ENCODE peak calls at places on chromosomes 1 and 21, in four cellular contexts. One of them, this sample, is unnamed. For H3K9me1, the result is how much of the 10 kb centered on the place peaks cover.

GRCh38 chr1:9628541-9629444 is 22.7 kb upstream of the PIK3CD start:
- DNase-seq in endothelial cell of umbilical vein: no peak
- DNase-seq in IMR-90: no peak
- DNase-seq in K562: no peak
- DNase-seq in this sample: no peak

GRCh38 chr1:162922196-162922595 is 61.2 kb upstream of the CCDC190 start:
- DNase-seq in IMR-90: no peak
- DNase-seq in endothelial cell of umbilical vein: peak
- DNase-seq in K562: no peak
- DNase-seq in this sample: no peak

GRCh38 chr21:42490735-42491134 is 5.3 kb downstream of the RSPH1 start:
- DNase-seq in IMR-90: no peak
- DNase-seq in endothelial cell of umbilical vein: no peak
- DNase-seq in K562: no peak
- DNase-seq in this sample: no peak

GRCh38 chr1:41813755-41814694 is 104.7 kb downstream of the HIVEP3 start:
- DNase-seq in IMR-90: no peak
- DNase-seq in K562: no peak
- DNase-seq in endothelial cell of umbilical vein: no peak
- DNase-seq in this sample: no peak

GRCh38 chr1:26302733-26303405 is 3.6 kb downstream of the UBXN11 start:
- DNase-seq in K562: no peak
- DNase-seq in IMR-90: peak
- DNase-seq in endothelial cell of umbilical vein: no peak
- DNase-seq in this sample: no peak

GRCh38 chr1:214123061-214123784 is 135.4 kb downstream of the PROX1 start:
- DNase-seq in K562: peak
- DNase-seq in endothelial cell of umbilical vein: peak
- DNase-seq in IMR-90: peak
- DNase-seq in this sample: no peak

GRCh38 chr1:50705699-50706098 is 254.4 kb downstream of the FAF1 start:
- DNase-seq in endothelial cell of umbilical vein: no peak
- DNase-seq in K562: no peak
- DNase-seq in IMR-90: no peak
- DNase-seq in this sample: peak

GRCh38 chr1:66563094-66563800 is 29.3 kb downstream of the SGIP1 start:
- DNase-seq in endothelial cell of umbilical vein: peak
- DNase-seq in IMR-90: peak
- DNase-seq in K562: no peak
- DNase-seq in this sample: no peak

GRCh38 chr1:174988986-174989385 is 10.8 kb upstream of the CACYBP start:
- DNase-seq in IMR-90: no peak
- DNase-seq in endothelial cell of umbilical vein: no peak
- DNase-seq in K562: no peak
- DNase-seq in this sample: no peak

GRCh38 chr21:28294046-28294445 is 698.6 kb downstream of the LTN1 start:
- DNase-seq in IMR-90: peak
- DNase-seq in endothelial cell of umbilical vein: peak
- DNase-seq in K562: no peak
- DNase-seq in this sample: no peak

GRCh38 chr21:39633770-39634181 is 21.0 kb downstream of the B3GALT5 start:
- DNase-seq in endothelial cell of umbilical vein: no peak
- DNase-seq in K562: no peak
- DNase-seq in IMR-90: peak
- DNase-seq in this sample: no peak

GRCh38 chr1:24905979-24906720 is 23.9 kb downstream of the RUNX3 start:
- DNase-seq in K562: no peak
- DNase-seq in IMR-90: no peak
- DNase-seq in endothelial cell of umbilical vein: no peak
- DNase-seq in this sample: no peak

GRCh38 chr1:33338495-33339211 is 17.8 kb upstream of the A3GALT2 start:
- DNase-seq in endothelial cell of umbilical vein: peak
- DNase-seq in IMR-90: peak
- DNase-seq in K562: no peak
- DNase-seq in this sample: no peak

GRCh38 chr21:21737186-21737585 is 739.0 kb downstream of the NCAM2 start:
- DNase-seq in IMR-90: no peak
- DNase-seq in endothelial cell of umbilical vein: no peak
- DNase-seq in K562: no peak
- DNase-seq in this sample: no peak

GRCh38 chr21:21731626-21732025 is 733.4 kb downstream of the NCAM2 start:
- DNase-seq in endothelial cell of umbilical vein: no peak
- DNase-seq in IMR-90: no peak
- DNase-seq in K562: no peak
- DNase-seq in this sample: no peak

GRCh38 chr21:21730524-21730923 is 732.3 kb downstream of the NCAM2 start:
- DNase-seq in endothelial cell of umbilical vein: no peak
- DNase-seq in IMR-90: peak
- DNase-seq in K562: no peak
- DNase-seq in this sample: no peak

DNA sequence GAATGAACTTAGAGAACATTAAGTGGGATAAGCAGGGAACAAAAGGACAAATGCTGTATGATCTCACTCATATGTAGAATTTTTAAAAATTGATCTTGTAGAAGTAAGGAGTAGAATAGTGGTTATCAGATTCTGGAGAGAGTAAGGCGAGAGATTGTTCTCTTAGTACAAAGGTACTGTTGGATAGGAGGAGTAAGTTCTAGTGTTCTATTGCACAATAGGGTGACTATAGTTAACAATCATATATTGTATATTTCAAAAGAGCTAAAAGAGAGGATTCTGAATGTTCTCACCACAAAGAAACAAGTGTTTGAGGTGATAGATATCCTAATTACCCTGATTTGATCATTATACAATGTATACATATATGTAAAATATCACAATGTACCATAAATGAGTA is 735.9 kb downstream of the NCAM2 start:
- DNase-seq in IMR-90: no peak
- DNase-seq in K562: no peak
- DNase-seq in endothelial cell of umbilical vein: no peak
- DNase-seq in this sample: no peak
- H3K9me1 ChIP-seq in IMR-90: under half
- H3K9me1 ChIP-seq in K562: under half
- H3K9me1 ChIP-seq in endothelial cell of umbilical vein: under half
- H3K9me1 ChIP-seq in this sample: under half

GRCh38 chr1:36212782-36213181 is 11.5 kb upstream of the THRAP3 start:
- DNase-seq in K562: no peak
- DNase-seq in IMR-90: no peak
- DNase-seq in endothelial cell of umbilical vein: no peak
- DNase-seq in this sample: no peak
- H3K9me1 ChIP-seq in K562: under half
- H3K9me1 ChIP-seq in IMR-90: under half
- H3K9me1 ChIP-seq in endothelial cell of umbilical vein: under half
- H3K9me1 ChIP-seq in this sample: under half

GRCh38 chr1:185632659-185633428 is 101.3 kb upstream of the HMCN1 start:
- DNase-seq in K562: no peak
- DNase-seq in endothelial cell of umbilical vein: no peak
- DNase-seq in IMR-90: peak
- DNase-seq in this sample: no peak
- H3K9me1 ChIP-seq in K562: under half
- H3K9me1 ChIP-seq in endothelial cell of umbilical vein: under half
- H3K9me1 ChIP-seq in IMR-90: under half
- H3K9me1 ChIP-seq in this sample: under half

DNA sequence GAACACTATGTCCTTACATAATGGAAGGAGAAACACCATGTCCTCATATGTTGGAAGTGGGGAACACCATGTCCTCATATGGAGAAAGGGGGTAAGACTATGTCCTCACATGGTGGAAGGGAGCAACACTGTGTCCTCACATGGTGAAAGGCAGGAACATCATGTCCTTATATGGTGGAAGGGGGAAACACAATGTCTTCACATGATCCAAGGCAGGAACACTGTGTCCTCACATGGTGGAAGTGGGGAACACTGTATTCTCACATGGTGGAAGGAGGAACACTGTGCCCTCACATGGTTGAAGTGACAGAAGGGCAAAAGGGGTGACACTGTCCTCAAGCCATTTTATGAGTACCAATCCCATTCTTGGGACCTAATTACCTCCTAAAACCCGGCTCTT is 146.3 kb upstream of the ETV3 start:
- DNase-seq in K562: no peak
- DNase-seq in endothelial cell of umbilical vein: no peak
- DNase-seq in IMR-90: no peak
- DNase-seq in this sample: no peak
- H3K9me1 ChIP-seq in K562: under half
- H3K9me1 ChIP-seq in endothelial cell of umbilical vein: under half
- H3K9me1 ChIP-seq in IMR-90: under half
- H3K9me1 ChIP-seq in this sample: under half

GRCh38 chr1:229309074-229309473 is 33.8 kb downstream of the CCSAP start:
- DNase-seq in IMR-90: no peak
- DNase-seq in K562: no peak
- DNase-seq in endothelial cell of umbilical vein: no peak
- DNase-seq in this sample: no peak
- H3K9me1 ChIP-seq in IMR-90: under half
- H3K9me1 ChIP-seq in K562: under half
- H3K9me1 ChIP-seq in endothelial cell of umbilical vein: under half
- H3K9me1 ChIP-seq in this sample: under half

DNA sequence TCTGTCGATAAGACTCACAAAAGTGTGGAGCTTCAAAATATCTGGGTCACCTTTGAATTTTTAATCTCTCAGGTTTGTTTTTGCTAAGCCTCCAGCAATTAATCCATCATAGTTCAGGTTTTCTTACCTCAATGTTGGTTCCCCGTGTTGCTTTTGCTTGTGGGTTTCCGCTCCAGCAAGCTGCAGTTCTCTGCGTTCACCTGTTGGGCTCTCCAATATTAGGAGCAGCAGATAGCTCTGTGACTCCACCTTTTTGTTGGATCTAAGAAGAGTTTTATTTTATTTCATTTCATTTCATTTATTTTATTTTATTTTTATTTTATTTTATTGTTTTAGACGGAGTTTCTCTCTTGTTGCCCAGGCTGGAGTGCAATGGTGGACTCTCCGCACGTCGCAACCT is 335.5 kb downstream of the COL11A1 start:
- DNase-seq in endothelial cell of umbilical vein: no peak
- DNase-seq in K562: no peak
- DNase-seq in IMR-90: no peak
- DNase-seq in this sample: no peak
- H3K9me1 ChIP-seq in endothelial cell of umbilical vein: under half
- H3K9me1 ChIP-seq in K562: under half
- H3K9me1 ChIP-seq in IMR-90: under half
- H3K9me1 ChIP-seq in this sample: under half

GRCh38 chr1:204583909-204584632 is 67.9 kb downstream of the MDM4 start:
- DNase-seq in endothelial cell of umbilical vein: no peak
- DNase-seq in K562: no peak
- DNase-seq in IMR-90: no peak
- DNase-seq in this sample: no peak
- H3K9me1 ChIP-seq in endothelial cell of umbilical vein: under half
- H3K9me1 ChIP-seq in K562: under half
- H3K9me1 ChIP-seq in IMR-90: under half
- H3K9me1 ChIP-seq in this sample: under half

This sample was measured in keratinocyte.